ENCODE peak calls at places on chromosomes 16 and 17, in seven cellular contexts. V is H9, I is neuronal stem cell, S is mesendoderm, A is IMR-90, L is trophoblast cell, D is H1. J is an unnamed sample. For H3K27me3, the result is how much of the 10 kb centered on the place peaks cover.

GRCh38 chr17:16923097-16923903 is 48.6 kb downstream of the TNFRSF13B start:
- DNase-seq in V (no peak), I (no peak), S (no peak), A (no peak), L (no peak), D (no peak), J (no peak)

GRCh38 chr17:17628388-17629008 is 37.0 kb upstream of the PEMT start:
- DNase-seq in V (no peak), I (no peak), S (no peak), A (no peak), L (no peak), D (no peak), J (no peak)

GRCh38 chr17:39002991-39003715 is 36.0 kb upstream of the FBXO47 start:
- DNase-seq in V (no peak), I (no peak), S (no peak), A (no peak), L (no peak), D (no peak), J (no peak)

GRCh38 chr17:49494937-49495841 is at the start of gene NGFR:
- DNase-seq in V (peak), I (peak), S (peak), A (peak), L (peak), D (peak), J (peak)

GRCh38 chr17:51948128-51948527 is 210.4 kb downstream of the CA10 start:
- DNase-seq in V (no peak), I (no peak), S (no peak), A (no peak), L (no peak), D (no peak), J (no peak)

GRCh38 chr16:62620259-62620658 is 584.0 kb upstream of the CDH8 start:
- DNase-seq in V (no peak), I (no peak), S (no peak), A (no peak), L (no peak), D (no peak), J (no peak)

GRCh38 chr17:79290726-79291125 is 216.1 kb downstream of the ENGASE start:
- DNase-seq in V (no peak), I (no peak), S (no peak), A (no peak), L (no peak), D (no peak), J (no peak)

GRCh38 chr17:82551779-82552457 is 32.4 kb downstream of the FOXK2 start:
- DNase-seq in V (peak), I (no peak), S (peak), A (peak), L (peak), D (no peak), J (peak)

GRCh38 chr17:47810200-47810821 is 11.3 kb downstream of the OSBPL7 start:
- DNase-seq in V (peak), I (no peak), S (peak), A (peak), L (peak), D (no peak), J (peak)

GRCh38 chr17:58282442-58282841 is 1.7 kb upstream of the MPO start:
- DNase-seq in V (no peak), I (no peak), S (no peak), A (no peak), L (no peak), D (no peak), J (no peak)

GRCh38 chr17:38705803-38706624 is 941 bp downstream of the MLLT6 start:
- DNase-seq in V (peak), I (peak), S (peak), A (no peak), L (no peak), D (peak), J (peak)

GRCh38 chr16:81522141-81522701 is 77.6 kb downstream of the CMIP start:
- DNase-seq in V (peak), I (no peak), S (peak), A (no peak), L (no peak), D (peak), J (no peak)

GRCh38 chr17:40331743-40332641 is 23.0 kb downstream of the RARA start:
- DNase-seq in V (no peak), I (no peak), S (no peak), A (no peak), L (no peak), D (no peak), J (no peak)

GRCh38 chr17:40779181-40779909 is 3.0 kb downstream of the KRT27 start:
- DNase-seq in V (peak), I (no peak), S (no peak), A (no peak), L (peak), D (no peak), J (no peak)

GRCh38 chr16:72565137-72565536 is 393.2 kb upstream of the PMFBP1 start:
- DNase-seq in V (no peak), I (no peak), S (no peak), A (no peak), L (no peak), D (no peak), J (no peak)

GRCh38 chr16:56388209-56388608 is 37.1 kb downstream of the AMFR start:
- DNase-seq in V (no peak), I (no peak), S (no peak), A (peak), L (no peak), D (no peak), J (peak)

GRCh38 chr16:56384074-56384721 is 41.1 kb downstream of the AMFR start:
- DNase-seq in V (no peak), I (no peak), S (no peak), A (no peak), L (no peak), D (no peak), J (no peak)

GRCh38 chr16:56382901-56383355 is 42.4 kb downstream of the AMFR start:
- DNase-seq in V (no peak), I (no peak), S (peak), A (peak), L (no peak), D (no peak), J (peak)

DNA sequence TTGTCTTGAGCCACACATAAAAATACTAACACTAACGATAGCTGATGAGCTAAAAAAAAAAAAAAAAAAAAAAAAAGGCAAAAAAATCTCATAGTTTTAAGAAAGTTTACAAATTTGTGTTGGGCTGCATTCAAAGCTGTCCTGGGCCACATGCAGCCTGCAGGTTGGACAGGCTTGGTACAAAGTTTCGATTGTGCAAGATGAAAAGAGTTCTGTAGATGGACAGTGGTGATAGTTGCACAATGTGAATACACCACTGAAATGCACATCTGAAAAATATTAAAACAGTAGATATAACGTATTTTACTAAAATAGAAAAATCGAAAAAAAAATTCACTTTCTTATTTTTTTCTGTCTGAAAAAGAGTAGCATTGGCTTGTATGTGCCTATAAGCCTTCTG is 42.9 kb downstream of the AMFR start:
- DNase-seq in V (no peak), I (no peak), S (no peak), A (no peak), L (no peak), D (no peak), J (no peak)
- H3K4ac ChIP-seq in V (no peak), I (no peak), S (no peak), A (no peak), L (no peak), D (no peak), J (no peak)

GRCh38 chr17:4743216-4743615 is 3.5 kb upstream of the CXCL16 start:
- DNase-seq in V (no peak), I (no peak), S (no peak), A (no peak), L (no peak), D (no peak), J (no peak)
- H3K27me3 ChIP-seq in V (under half), I (under half), S (under half), A (half or more), L (under half), D (half or more), J (half or more)

GRCh38 chr17:29571486-29571882 is 3.0 kb downstream of the TP53I13 start:
- DNase-seq in V (no peak), I (no peak), S (no peak), A (no peak), L (no peak), D (no peak), J (no peak)

GRCh38 chr17:29567362-29568330 is 809 bp upstream of the ABHD15 start:
- DNase-seq in V (peak), I (peak), S (peak), A (peak), L (no peak), D (peak), J (peak)

GRCh38 chr17:29570521-29570920 is 2.0 kb downstream of the TP53I13 start:
- DNase-seq in V (no peak), I (no peak), S (no peak), A (no peak), L (peak), D (peak), J (no peak)

GRCh38 chr17:29568331-29569244 is at the start of gene TP53I13:
- DNase-seq in V (peak), I (peak), S (peak), A (peak), L (peak), D (peak), J (peak)

GRCh38 chr17:29569245-29569950 is 897 bp downstream of the TP53I13 start:
- DNase-seq in V (no peak), I (no peak), S (peak), A (peak), L (peak), D (no peak), J (peak)
- H3K4ac ChIP-seq in V (no peak), I (no peak), S (no peak), A (peak), L (peak), D (peak), J (no peak)

DNA sequence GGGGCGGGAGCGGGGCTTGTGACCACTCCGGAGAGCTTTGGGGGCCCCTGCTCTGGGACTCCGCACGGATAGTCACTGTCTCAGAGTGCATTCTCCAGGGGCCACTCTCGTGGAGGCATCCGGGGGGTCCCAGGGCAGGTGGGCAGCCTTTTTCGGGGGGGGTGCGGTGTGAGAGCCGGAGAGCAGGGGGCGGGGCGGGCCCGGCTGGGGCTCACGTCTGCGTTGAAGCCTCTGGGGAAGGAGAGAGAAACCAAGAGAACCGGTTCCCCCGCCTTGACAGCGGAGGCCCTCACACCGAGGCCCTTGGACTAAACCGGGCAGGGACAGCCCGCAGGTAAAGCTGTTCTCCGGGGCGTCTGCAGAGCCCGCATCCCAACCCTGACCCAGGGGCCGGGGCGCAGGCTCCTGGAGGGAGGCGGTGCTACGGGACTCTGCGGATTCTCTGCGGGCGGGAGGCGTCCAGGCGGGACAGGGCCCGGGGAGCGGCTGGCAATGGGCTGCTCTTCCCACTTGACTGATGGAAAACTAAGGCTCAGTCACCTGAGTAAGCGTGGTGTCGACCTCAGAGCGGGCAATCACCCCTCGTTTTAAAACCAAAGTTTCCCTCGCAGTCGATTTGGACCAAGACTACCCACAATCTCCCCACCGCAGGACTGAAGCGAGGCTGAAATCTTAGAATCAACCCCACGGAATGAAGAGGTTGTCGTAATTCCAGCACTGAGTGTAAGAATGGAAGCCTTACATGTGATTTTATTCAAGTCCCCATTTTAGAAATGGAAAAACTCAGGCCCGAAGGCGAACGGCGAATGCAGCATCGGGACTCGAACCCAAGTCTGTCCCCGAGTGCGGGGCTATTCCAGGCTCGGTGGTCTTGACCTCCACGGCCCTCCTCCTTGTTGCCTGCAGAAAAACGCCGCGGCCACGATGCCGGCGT is 49.6 kb upstream of the AMZ2 start:
- DNase-seq in V (peak), I (no peak), S (peak), A (no peak), L (peak), D (peak), J (no peak)
- H3K27me3 ChIP-seq in V (half or more), I (under half), S (under half), A (half or more), L (under half), D (half or more), J (half or more)

GRCh38 chr17:72206376-72206775 is 85.6 kb downstream of the SOX9 start:
- DNase-seq in V (no peak), I (no peak), S (no peak), A (no peak), L (no peak), D (no peak), J (no peak)
- H3K4ac ChIP-seq in V (no peak), I (no peak), S (no peak), A (no peak), L (no peak), D (no peak), J (no peak)

GRCh38 chr16:65309294-65309850 is 187.5 kb upstream of the CDH11 start:
- DNase-seq in V (no peak), I (no peak), S (no peak), A (no peak), L (no peak), D (no peak), J (no peak)
- H3K27me3 ChIP-seq in V (under half), I (under half), S (under half), A (under half), L (under half), D (under half), J (under half)

GRCh38 chr17:76416899-76417298 is 32.5 kb downstream of the SPHK1 start:
- DNase-seq in V (no peak), I (no peak), S (no peak), A (no peak), L (no peak), D (no peak), J (no peak)

GRCh38 chr17:76417499-76418143 is 33.2 kb downstream of the SPHK1 start:
- DNase-seq in V (peak), I (no peak), S (peak), A (no peak), L (no peak), D (no peak), J (no peak)

GRCh38 chr17:76415786-76416185 is 31.4 kb downstream of the SPHK1 start:
- DNase-seq in V (no peak), I (no peak), S (no peak), A (no peak), L (no peak), D (no peak), J (no peak)

GRCh38 chr17:76414334-76415295 is 30.2 kb downstream of the SPHK1 start:
- DNase-seq in V (no peak), I (no peak), S (peak), A (peak), L (no peak), D (no peak), J (peak)

DNA sequence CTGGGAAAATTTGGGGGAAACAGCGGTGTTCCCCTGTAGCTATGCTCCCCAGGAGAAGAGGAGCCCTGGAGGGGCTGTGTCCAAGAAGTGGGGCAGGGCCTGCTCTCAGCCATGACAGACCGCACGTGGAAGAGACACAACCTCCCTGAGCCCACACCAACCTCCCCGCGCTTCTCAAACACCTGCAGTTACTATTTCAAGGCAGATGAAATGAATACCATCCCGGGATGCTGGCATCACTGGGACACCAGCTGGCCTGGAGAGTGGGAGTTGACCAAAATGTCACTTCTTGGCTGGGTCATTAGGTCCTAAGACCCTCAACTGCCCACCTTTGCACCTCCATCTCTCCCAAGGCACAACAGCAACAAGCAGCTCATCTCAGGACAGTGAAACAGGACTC is 32.0 kb downstream of the SPHK1 start:
- DNase-seq in V (no peak), I (no peak), S (no peak), A (no peak), L (no peak), D (no peak), J (no peak)
- H3K4ac ChIP-seq in V (no peak), I (no peak), S (no peak), A (no peak), L (no peak), D (no peak), J (no peak)

J was measured in mesenchymal stem cell.